ENCODE peak calls at places on chromosomes 1 and 21, in eight cellular contexts. I, B, P, R, Y, X, Q and O are unnamed samples.
A peak's percentile ranks its signal among the peaks of the same experiment; 100 is the strongest.

GRCh38 chr21:38358098-38358497 is 101.3 kb downstream of the KCNJ15 start:
- DNase-seq in Q (no peak), Y (no peak), B (no peak), P (no peak), X (no peak), I (no peak), R (no peak), O (no peak)

GRCh38 chr1:204127597-204128242 is 24.1 kb downstream of the ETNK2 start:
- DNase-seq in Y (peak; percentile 80), Q (no peak), I (no peak), B (peak; percentile 75), X (no peak), R (peak; percentile 86), P (peak; percentile 87), O (peak; percentile 83)

GRCh38 chr1:98046031-98046641 is 125.3 kb upstream of the DPYD start:
- DNase-seq in B (peak; percentile 22), I (no peak), R (no peak), Q (no peak), X (peak; percentile 23), P (no peak), Y (no peak), O (no peak)

GRCh38 chr1:46477153-46477929 is 12.3 kb upstream of the DMBX1 start:
- DNase-seq in R (peak; percentile 88), I (peak; percentile 93), Q (peak; percentile 36), Y (peak; percentile 73), X (peak; percentile 48), B (peak; percentile 24), P (peak; percentile 76), O (no peak)

GRCh38 chr1:82778612-82779011 is 977.9 kb downstream of the ADGRL2 start:
- DNase-seq in P (no peak), R (peak; percentile 55), I (no peak), B (no peak), X (no peak), Q (no peak), Y (no peak), O (no peak)

GRCh38 chr21:36610201-36610600 is 88.7 kb upstream of the SIM2 start:
- DNase-seq in I (no peak), P (no peak), Q (no peak), R (no peak), B (no peak), Y (no peak), X (no peak), O (no peak)

GRCh38 chr1:121483234-121483633 is 298.5 kb downstream of the SRGAP2C start:
- DNase-seq in R (peak; percentile 66), P (no peak), I (no peak), B (no peak), Y (no peak), Q (no peak), X (no peak), O (no peak)

GRCh38 chr1:152247316-152247715 is 23.3 kb upstream of the HRNR start:
- DNase-seq in Q (no peak), I (no peak), R (no peak), P (no peak), B (no peak), Y (no peak), X (no peak), O (no peak)

GRCh38 chr1:113109908-113110554 is 37.0 kb downstream of the LRIG2 start:
- DNase-seq in R (no peak), X (peak; percentile 12), Q (no peak), B (peak; percentile 90), P (no peak), Y (no peak), I (no peak), O (no peak)

GRCh38 chr1:21139601-21140000 is 37.1 kb downstream of the EIF4G3 start:
- DNase-seq in Y (no peak), I (no peak), B (no peak), R (no peak), X (no peak), P (no peak), Q (no peak), O (no peak)

GRCh38 chr1:247639381-247639981 is 34.1 kb downstream of the OR2G3 start:
- DNase-seq in P (peak; percentile 73), R (peak; percentile 76), Y (no peak), I (peak; percentile 65), Q (no peak), X (peak; percentile 23), B (no peak), O (no peak)

GRCh38 chr21:44423312-44423821 is 31.9 kb upstream of the LRRC3 start:
- DNase-seq in R (no peak), X (no peak), P (peak; percentile 47), Y (no peak), Q (no peak), I (no peak), B (no peak), O (no peak)

GRCh38 chr1:243465738-243466137 is 209.9 kb downstream of the SDCCAG8 start:
- DNase-seq in Y (no peak), X (no peak), I (no peak), P (no peak), R (no peak), Q (no peak), B (no peak), O (no peak)